ENCODE peak calls at places on chromosome 21, in four cellular contexts. R, T, A and W are unnamed samples.

GRCh38 chr21:21851657-21852056 is 853.4 kb downstream of the NCAM2 start:
- DNase-seq in R (no peak), T (no peak), A (no peak), W (no peak)

GRCh38 chr21:14591882-14592281 is 45.8 kb upstream of the SAMSN1 start:
- DNase-seq in R (no peak), T (no peak), A (no peak), W (peak)

GRCh38 chr21:44858291-44858690 is 15.2 kb downstream of the PTTG1IP start:
- DNase-seq in R (no peak), T (no peak), A (no peak), W (no peak)

GRCh38 chr21:30268608-30269197 is 14.0 kb downstream of the KRTAP24-1 start:
- DNase-seq in R (no peak), T (no peak), A (no peak), W (no peak)

GRCh38 chr21:25350056-25350455 is 257.2 kb downstream of the MRPL39 start:
- DNase-seq in R (no peak), T (no peak), A (no peak), W (no peak)

GRCh38 chr21:16455526-16455925 is 725.7 kb downstream of the USP25 start:
- DNase-seq in R (no peak), T (no peak), A (no peak), W (no peak)

GRCh38 chr21:27802816-27803475 is 836.1 kb upstream of the ADAMTS5 start:
- DNase-seq in R (no peak), T (no peak), A (no peak), W (peak)

GRCh38 chr21:43717166-43717853 is 1.6 kb upstream of the PDXK start:
- DNase-seq in R (no peak), T (no peak), A (no peak), W (no peak)

GRCh38 chr21:42754270-42754933 is 101.0 kb downstream of the PDE9A start:
- DNase-seq in R (no peak), T (no peak), A (no peak), W (no peak)

GRCh38 chr21:32412162-32412997 is at the start of gene EVA1C:
- DNase-seq in R (peak), T (peak), A (peak), W (peak)

GRCh38 chr21:31713973-31714740 is 17.8 kb downstream of the SCAF4 start:
- DNase-seq in R (no peak), T (no peak), A (no peak), W (no peak)

GRCh38 chr21:30719401-30719800 is 824 bp upstream of the KRTAP21-3 start:
- DNase-seq in R (no peak), T (no peak), A (no peak), W (no peak)

GRCh38 chr21:36211660-36212512 is 55.3 kb downstream of the DOP1B start:
- DNase-seq in R (no peak), T (no peak), A (no peak), W (no peak)

GRCh38 chr21:35179990-35180557 is 131.0 kb upstream of the RUNX1 start:
- DNase-seq in R (no peak), T (no peak), A (no peak), W (no peak)

GRCh38 chr21:36522174-36522810 is 42.4 kb upstream of the CLDN14 start:
- DNase-seq in R (no peak), T (no peak), A (no peak), W (no peak)

GRCh38 chr21:34871026-34871908 is 177.8 kb downstream of the RUNX1 start:
- DNase-seq in R (no peak), T (no peak), A (no peak), W (no peak)

GRCh38 chr21:43899307-43900077 is 34.5 kb downstream of the AGPAT3 start:
- DNase-seq in R (no peak), T (no peak), A (peak), W (no peak)

GRCh38 chr21:19844334-19844733 is 1153.9 kb upstream of the NCAM2 start:
- DNase-seq in R (no peak), T (no peak), A (no peak), W (no peak)

GRCh38 chr21:35924714-35925301 is 135.5 kb downstream of the SETD4 start:
- DNase-seq in R (no peak), T (no peak), A (no peak), W (no peak)

GRCh38 chr21:32764186-32764585 is 7.4 kb downstream of the PAXBP1 start:
- DNase-seq in R (no peak), T (no peak), A (no peak), W (no peak)

GRCh38 chr21:38815060-38815405 is 9.3 kb downstream of the ETS2 start:
- DNase-seq in R (no peak), T (no peak), A (no peak), W (no peak)

GRCh38 chr21:36994501-36995189 is 11.9 kb upstream of the RIPPLY3 start:
- DNase-seq in R (no peak), T (no peak), A (no peak), W (no peak)

GRCh38 chr21:45381865-45382697 is 22.9 kb upstream of the COL18A1 start:
- DNase-seq in R (no peak), T (peak), A (peak), W (no peak)

GRCh38 chr21:14321042-14321441 is 61.9 kb downstream of the HSPA13 start:
- DNase-seq in R (no peak), T (no peak), A (no peak), W (no peak)

GRCh38 chr21:37366488-37367300 is at the start of gene DYRK1A:
- DNase-seq in R (peak), T (peak), A (peak), W (peak)

GRCh38 chr21:33214056-33214455 is 15.7 kb upstream of the IFNAR2 start:
- DNase-seq in R (no peak), T (no peak), A (no peak), W (no peak)

GRCh38 chr21:38126677-38127271 is 130.0 kb upstream of the KCNJ15 start:
- DNase-seq in R (peak), T (peak), A (peak), W (peak)

GRCh38 chr21:43950481-43950880 is 61.6 kb upstream of the TRAPPC10 start:
- DNase-seq in R (no peak), T (no peak), A (no peak), W (no peak)

GRCh38 chr21:28150778-28151177 is 841.9 kb downstream of the LTN1 start:
- DNase-seq in R (no peak), T (no peak), A (no peak), W (no peak)

GRCh38 chr21:37207441-37208009 is 59.6 kb downstream of the VPS26C start:
- DNase-seq in R (no peak), T (no peak), A (no peak), W (no peak)